ENCODE peak calls at places on chromosomes 5 and 9, in four cellular contexts. Q is K562, N is GM12878, G is A549. O is an unnamed sample.

GRCh38 chr9:2340046-2340760 is 281.4 kb upstream of the VLDLR start:
- DNase-seq in G (no peak), Q (no peak), N (no peak), O (no peak)

GRCh38 chr5:14270212-14270702 is 127.1 kb downstream of the TRIO start:
- DNase-seq in G (peak), N (no peak), Q (peak), O (peak)

GRCh38 chr9:650362-650761 is 191.1 kb upstream of the DMRT1 start:
- DNase-seq in Q (no peak), N (no peak), G (no peak), O (no peak)

GRCh38 chr9:14678776-14679175 is 14.5 kb downstream of the ZDHHC21 start:
- DNase-seq in G (no peak), N (no peak), Q (no peak), O (no peak)

GRCh38 chr9:123445981-123446610 is 90.1 kb downstream of the CRB2 start:
- DNase-seq in G (no peak), N (no peak), Q (peak), O (no peak)

GRCh38 chr5:135120951-135121350 is 86.9 kb upstream of the PITX1 start:
- DNase-seq in Q (peak), N (no peak), G (no peak), O (no peak)

GRCh38 chr5:28807230-28807629 is 1768.8 kb upstream of the CDH9 start:
- DNase-seq in N (no peak), G (no peak), Q (no peak), O (no peak)

GRCh38 chr5:74767579-74767913 is 497 bp downstream of the NSA2 start:
- DNase-seq in Q (peak), N (no peak), G (peak), O (peak)

GRCh38 chr5:36462295-36463021 is 143.9 kb upstream of the SLC1A3 start:
- DNase-seq in Q (no peak), G (no peak), N (no peak), O (no peak)

GRCh38 chr5:73692166-73692640 is 66.2 kb downstream of the ARHGEF28 start:
- DNase-seq in N (no peak), G (peak), Q (no peak), O (no peak)

GRCh38 chr9:129209109-129209508 is 31.0 kb upstream of the IER5L start:
- DNase-seq in N (no peak), Q (no peak), G (no peak), O (no peak)

GRCh38 chr9:129210125-129210524 is 32.1 kb upstream of the IER5L start:
- DNase-seq in G (no peak), Q (no peak), N (no peak), O (no peak)

GRCh38 chr9:129209580-129209979 is 31.5 kb upstream of the IER5L start:
- DNase-seq in Q (no peak), N (no peak), G (no peak), O (no peak)

GRCh38 chr9:129206921-129207320 is 28.9 kb upstream of the IER5L start:
- DNase-seq in Q (no peak), N (no peak), G (no peak), O (no peak)

DNA sequence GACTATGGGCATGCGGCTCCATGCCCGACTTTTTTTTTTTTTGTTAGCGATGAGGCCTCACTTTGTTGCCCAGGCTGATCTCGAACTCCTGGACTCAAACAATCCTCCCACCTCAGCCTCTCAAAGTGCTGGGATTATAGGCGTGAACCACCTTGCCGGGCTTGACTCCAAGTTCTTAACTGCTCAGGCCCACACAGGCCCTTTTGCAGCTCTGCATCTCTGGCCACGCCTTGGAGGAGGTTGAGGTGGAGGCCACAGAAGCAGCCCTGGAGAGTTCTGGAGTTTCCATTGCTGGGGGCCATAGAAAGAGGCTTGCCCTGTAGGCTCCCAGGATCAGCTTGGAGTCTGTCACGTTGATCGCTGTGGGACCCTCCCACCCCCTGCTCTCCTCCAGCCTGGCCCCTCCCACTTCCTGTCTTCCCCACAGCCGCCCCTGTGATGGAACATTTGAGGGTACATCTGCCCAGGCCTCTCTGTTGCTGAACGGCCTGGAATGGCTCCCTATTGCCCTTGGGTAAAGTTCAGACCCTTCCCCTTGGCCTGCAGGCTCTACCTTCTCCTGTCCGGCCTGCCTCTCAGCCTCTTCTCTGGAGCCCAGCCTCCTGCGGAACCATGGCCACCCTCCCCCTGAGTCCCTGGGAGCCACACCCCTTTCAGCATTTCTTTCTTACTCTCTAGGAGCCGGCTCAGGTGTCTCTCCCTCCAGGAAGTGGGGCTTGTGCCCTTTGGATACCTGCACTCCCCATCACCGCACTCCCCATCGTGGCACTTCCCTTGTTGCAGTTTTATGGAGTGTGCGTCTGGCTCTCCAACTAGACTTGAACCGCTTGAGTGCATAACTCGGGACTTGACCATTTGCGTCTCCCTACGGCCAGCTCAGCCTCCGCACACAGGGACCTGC is 30.4 kb upstream of the IER5L start:
- DNase-seq in G (no peak), Q (peak), N (no peak), O (no peak)
- TF ChIP-seq CHD4 in G (no peak), Q (no peak), N (no peak), O (no peak)

GRCh38 chr5:66617223-66617861 is 21.1 kb downstream of the MAST4 start:
- DNase-seq in N (peak), G (no peak), Q (no peak), O (no peak)
- TF ChIP-seq CHD4 in N (no peak), G (no peak), Q (no peak), O (no peak)

GRCh38 chr5:164002214-164002613 is 496.8 kb downstream of the MAT2B start:
- DNase-seq in Q (no peak), N (no peak), G (no peak), O (no peak)
- TF ChIP-seq CHD4 in Q (no peak), N (no peak), G (no peak), O (no peak)

DNA sequence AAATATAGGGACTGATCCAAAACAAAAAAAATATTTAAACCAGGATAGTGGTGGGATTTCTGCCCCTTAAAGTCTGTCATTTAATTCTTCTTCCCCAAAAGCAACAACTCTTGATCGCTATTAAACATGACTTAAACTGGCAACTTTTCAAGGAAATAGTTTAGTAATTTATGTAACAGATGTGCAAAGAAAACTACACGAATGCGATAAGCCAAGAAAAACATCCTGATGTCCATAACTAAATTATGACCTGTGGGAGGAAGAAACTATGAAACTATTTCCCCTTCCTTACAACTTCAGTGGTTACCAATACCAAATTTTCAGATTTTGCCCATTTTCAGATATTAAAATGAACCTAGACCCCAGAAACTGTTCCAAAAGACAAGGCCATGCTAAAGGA is 31.5 kb downstream of the CLINT1 start:
- DNase-seq in Q (no peak), N (no peak), G (no peak), O (no peak)
- TF ChIP-seq CHD4 in Q (no peak), N (no peak), G (no peak), O (no peak)

GRCh38 chr5:15717002-15717401 is 217.0 kb downstream of the FBXL7 start:
- DNase-seq in G (no peak), N (no peak), Q (no peak), O (no peak)
- TF ChIP-seq CHD4 in G (no peak), N (no peak), Q (no peak), O (no peak)

GRCh38 chr5:149452665-149453617 is 73.8 kb upstream of the IL17B start:
- DNase-seq in Q (no peak), N (no peak), G (no peak), O (peak)
- TF ChIP-seq CHD4 in Q (no peak), N (no peak), G (peak), O (peak)

GRCh38 chr9:88342246-88342645 is 46.0 kb upstream of the SPIN1 start:
- DNase-seq in G (no peak), Q (no peak), N (no peak), O (no peak)
- TF ChIP-seq CHD4 in G (no peak), Q (no peak), N (no peak), O (no peak)

DNA sequence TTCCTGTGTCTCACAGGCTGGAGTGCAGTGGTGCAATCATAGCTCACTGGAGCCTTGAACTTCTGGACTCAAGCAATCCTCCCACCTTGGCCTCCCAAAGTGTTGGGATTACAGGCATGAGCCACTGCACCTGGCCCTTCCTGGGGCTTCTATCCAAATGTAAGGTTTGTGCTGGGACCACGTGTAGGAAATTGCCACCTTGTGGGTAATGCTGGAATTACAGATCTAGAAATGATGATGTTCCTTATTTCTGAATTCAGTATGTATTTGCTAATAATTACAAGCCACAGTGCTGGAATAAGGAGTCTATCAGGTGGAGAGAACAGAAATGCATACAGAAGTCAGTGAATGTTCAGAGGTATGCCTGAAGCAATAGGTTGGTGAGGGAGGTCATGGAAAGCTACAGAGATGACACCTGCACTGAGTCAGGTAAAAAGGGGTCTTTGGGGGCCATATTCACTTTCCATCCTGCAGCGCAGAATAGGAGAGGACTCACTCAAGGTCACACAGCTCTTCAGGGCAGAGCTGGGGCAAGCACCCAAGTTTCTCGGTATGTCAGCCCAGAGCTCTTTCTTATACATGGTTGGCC is 8.8 kb upstream of the IGFBPL1 start:
- DNase-seq in N (no peak), Q (peak), G (peak), O (peak)
- TF ChIP-seq CHD4 in N (no peak), Q (no peak), G (no peak), O (no peak)

DNA sequence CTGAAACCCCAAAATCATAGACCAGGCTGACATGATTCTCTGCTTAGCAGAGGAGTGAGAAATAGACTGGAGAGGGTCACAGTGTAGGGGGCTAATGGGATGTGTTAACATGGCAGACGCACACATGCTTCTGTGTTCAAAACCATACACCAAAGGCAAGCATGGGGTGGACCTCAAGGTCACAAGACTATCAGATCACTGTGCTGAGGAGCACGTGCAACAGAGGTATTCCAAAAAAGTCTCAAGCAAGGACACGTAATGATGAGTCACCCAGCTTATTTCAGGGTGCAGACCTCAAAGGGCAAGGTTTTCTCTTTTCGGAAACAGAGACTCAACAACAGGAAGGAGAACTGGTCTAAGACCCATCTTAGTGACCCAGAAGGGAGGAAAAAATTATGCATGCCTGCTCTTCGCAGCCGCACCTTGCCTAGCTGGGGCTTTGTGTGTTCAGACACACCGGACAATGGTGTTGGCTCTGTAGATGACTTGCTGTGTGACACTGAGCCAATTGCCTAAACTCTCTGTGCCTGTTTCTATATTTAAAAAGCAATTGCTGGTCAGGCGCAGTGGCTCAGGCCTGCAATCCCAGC is 20.3 kb downstream of the WHRN start:
- DNase-seq in N (peak), Q (peak), G (no peak), O (no peak)
- TF ChIP-seq CHD4 in N (no peak), Q (no peak), G (no peak), O (no peak)

DNA sequence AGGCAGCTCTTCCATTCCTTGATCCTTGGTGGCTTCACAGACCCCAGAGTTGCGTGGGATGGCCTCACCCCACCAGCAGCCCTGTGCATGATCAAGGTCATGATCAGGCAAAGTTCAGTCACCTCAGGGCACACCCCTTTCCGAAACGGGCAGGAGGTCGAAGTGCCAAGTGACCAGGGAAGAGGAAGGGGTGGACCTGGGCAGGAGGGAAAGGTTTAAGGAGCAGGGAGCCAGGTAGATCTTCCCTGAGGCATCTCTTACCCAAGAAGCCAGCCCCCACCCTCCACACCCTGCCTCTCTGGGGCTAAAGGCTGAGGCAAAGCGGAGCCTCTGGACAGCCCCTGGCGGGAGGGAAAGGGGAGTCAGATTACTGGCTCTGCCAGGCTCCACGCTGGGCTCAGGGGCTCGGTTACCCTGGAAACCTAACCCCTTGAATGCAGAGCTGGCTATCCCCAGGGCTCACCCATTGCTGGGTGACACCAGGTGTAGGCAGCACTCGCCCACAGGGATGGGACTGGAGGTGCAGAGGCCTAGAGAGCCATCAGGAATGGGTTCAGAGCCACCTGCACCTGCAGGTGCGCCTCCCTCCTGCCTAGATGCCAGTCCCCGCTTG is 3.6 kb downstream of the MGAT4B start:
- DNase-seq in Q (no peak), G (no peak), N (no peak), O (no peak)
- TF ChIP-seq CHD4 in Q (no peak), G (no peak), N (no peak), O (no peak)

O was measured in HepG2.